ENCODE peak calls at places on chromosomes 12 and 14, in nine cellular contexts. X is PC-3, C is keratinocyte, D is HCT116, Z is astrocyte, A is endothelial cell of umbilical vein, U is H1, K is hepatocyte, M is K562. P is an unnamed sample. For H3K79me2, the result is how much of the 10 kb centered on the place peaks cover.

GRCh38 chr14:61178226-61179060 is 102.7 kb downstream of the TMEM30B start:
- DNase-seq in U (no peak), M (no peak), Z (peak), A (peak), X (peak), D (peak), K (peak), C (no peak), P (peak)

GRCh38 chr12:107133462-107133861 is 40.1 kb upstream of the CRY1 start:
- DNase-seq in U (no peak), M (no peak), A (no peak), X (peak), K (no peak), C (no peak), Z (no peak), D (no peak), P (no peak)

GRCh38 chr14:21191809-21192446 is 36.1 kb upstream of the OR5AU1 start:
- DNase-seq in Z (no peak), K (peak), U (peak), A (no peak), D (peak), C (no peak), M (peak), X (peak), P (peak)

GRCh38 chr14:92573761-92574498 is 60.3 kb downstream of the RIN3 start:
- DNase-seq in C (no peak), D (no peak), M (no peak), A (no peak), Z (no peak), U (no peak), K (no peak), X (no peak), P (no peak)

GRCh38 chr12:107610030-107610859 is 75.4 kb upstream of the PWP1 start:
- DNase-seq in K (peak), A (peak), Z (peak), M (peak), X (peak), C (no peak), D (no peak), U (peak), P (no peak)

GRCh38 chr12:41795066-41795465 is 349.6 kb downstream of the GXYLT1 start:
- DNase-seq in M (no peak), K (no peak), X (peak), U (no peak), C (no peak), A (peak), D (no peak), Z (peak), P (no peak)

GRCh38 chr12:49094104-49094948 is at the start of gene DHH:
- DNase-seq in A (peak), C (no peak), M (peak), K (peak), U (peak), Z (no peak), D (no peak), X (peak), P (peak)

GRCh38 chr14:50363734-50364113 is 33.0 kb downstream of the CDKL1 start:
- DNase-seq in X (no peak), Z (no peak), K (no peak), D (no peak), M (no peak), U (no peak), C (no peak), A (peak), P (no peak)

GRCh38 chr12:120737557-120738251 is 12.1 kb downstream of the ACADS start:
- DNase-seq in X (no peak), M (peak), Z (no peak), U (peak), A (no peak), K (no peak), C (no peak), D (no peak), P (peak)

GRCh38 chr14:69999246-69999645 is 120.0 kb downstream of the SMOC1 start:
- DNase-seq in Z (peak), D (no peak), K (peak), C (peak), U (no peak), X (peak), A (peak), M (no peak), P (no peak)

GRCh38 chr14:50762001-50762930 is 68.7 kb downstream of the NIN start:
- DNase-seq in A (no peak), U (no peak), C (no peak), Z (peak), X (peak), K (no peak), M (no peak), D (no peak), P (no peak)

GRCh38 chr14:29616922-29617321 is 310.7 kb downstream of the PRKD1 start:
- DNase-seq in A (no peak), M (no peak), X (no peak), D (no peak), Z (no peak), C (no peak), K (no peak), U (no peak), P (no peak)

GRCh38 chr12:13255792-13256704 is 59.5 kb downstream of the EMP1 start:
- DNase-seq in U (peak), D (peak), C (peak), Z (peak), A (peak), M (peak), K (peak), X (peak), P (peak)

GRCh38 chr12:112134731-112135130 is 9.4 kb downstream of the TRAFD1 start:
- DNase-seq in M (no peak), Z (no peak), X (no peak), A (no peak), K (no peak), C (no peak), D (no peak), U (no peak), P (no peak)

GRCh38 chr12:63223128-63223527 is 72.1 kb upstream of the AVPR1A start:
- DNase-seq in X (no peak), D (no peak), C (no peak), M (no peak), K (no peak), U (no peak), Z (no peak), A (no peak), P (no peak)

GRCh38 chr12:79194595-79194994 is 330.0 kb downstream of the SYT1 start:
- DNase-seq in A (no peak), U (no peak), Z (peak), X (peak), M (no peak), C (no peak), K (no peak), D (no peak), P (no peak)

GRCh38 chr12:124762791-124763593 is 100.7 kb downstream of the SCARB1 start:
- DNase-seq in M (no peak), C (no peak), X (no peak), U (no peak), K (no peak), A (no peak), D (no peak), Z (peak), P (no peak)

DNA sequence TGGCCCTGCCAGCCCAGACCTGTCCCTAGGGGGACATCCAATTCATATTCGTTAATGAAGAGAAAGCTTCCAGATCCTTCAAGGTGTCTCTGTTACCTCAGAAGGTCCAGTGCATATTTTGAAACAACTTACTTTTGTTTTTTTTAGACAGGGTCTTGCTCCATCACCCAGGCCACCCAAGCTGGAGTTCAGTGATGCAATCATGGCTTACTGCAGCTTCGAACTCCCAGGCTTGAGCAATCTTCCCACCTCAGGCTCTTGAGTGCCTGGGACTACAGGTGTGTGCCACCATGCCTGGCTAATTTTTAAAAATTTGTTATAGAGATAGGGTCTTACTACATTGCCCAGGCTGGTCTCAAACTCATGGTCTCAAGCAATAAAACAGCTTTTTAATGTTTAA is 48.4 kb downstream of the B4GALNT3 start:
- DNase-seq in X (no peak), C (no peak), U (no peak), Z (no peak), M (no peak), A (no peak), K (no peak), D (no peak), P (no peak)
- H3K4me2 ChIP-seq in X (no peak), C (no peak), U (no peak), Z (no peak), M (no peak), A (no peak), K (no peak), D (no peak), P (no peak)

DNA sequence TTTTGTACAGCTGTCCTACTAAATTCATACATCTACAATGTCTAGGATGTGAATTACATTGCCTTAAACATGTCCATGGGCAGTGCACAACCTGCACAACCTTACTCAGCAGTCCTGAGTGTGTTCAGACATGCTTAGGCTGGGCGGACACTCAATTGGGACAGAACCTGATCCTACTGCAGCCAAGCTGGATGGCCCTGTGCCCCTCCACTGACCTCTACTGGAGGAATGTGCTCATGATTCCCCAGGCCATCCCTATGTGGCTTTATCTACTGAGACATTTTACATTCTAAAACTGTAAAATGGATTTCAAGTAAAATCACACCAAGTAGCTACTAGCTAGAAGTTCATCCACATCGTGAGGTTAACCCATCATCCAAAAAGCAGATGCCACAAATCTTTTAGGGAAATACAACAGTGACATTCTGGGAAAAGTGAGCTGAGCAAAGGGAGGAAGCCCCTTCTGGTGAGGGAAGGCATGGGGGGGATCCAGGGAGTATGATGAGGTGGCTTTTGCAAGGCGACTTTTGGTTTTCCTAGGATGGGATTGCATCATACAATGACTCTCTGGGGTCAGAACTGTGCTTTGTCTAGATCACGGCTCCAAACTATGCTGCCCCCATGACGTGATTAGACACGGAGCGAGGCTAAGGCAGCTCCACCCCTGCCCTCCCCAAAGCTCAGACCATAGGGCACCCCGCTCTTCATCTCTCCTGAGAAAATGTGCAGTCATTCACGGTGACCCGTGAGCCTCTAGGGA is 911.7 kb upstream of the TMEM132C start:
- DNase-seq in M (peak), D (no peak), X (peak), Z (no peak), C (no peak), K (peak), U (peak), A (no peak), P (peak)
- TF ChIP-seq CTCF in M (peak), D (no peak), X (peak), Z (peak), C (peak), K (peak), U (peak), A (no peak), P (peak)

GRCh38 chr12:690466-690865 is 27.2 kb upstream of the NINJ2 start:
- DNase-seq in Z (no peak), A (peak), K (no peak), D (no peak), U (no peak), M (no peak), X (no peak), C (no peak), P (no peak)
- H3K79me2 ChIP-seq in Z (under half), A (under half), K (under half), D (under half), U (under half), M (under half), X (under half), C (under half), P (under half)

GRCh38 chr14:75837151-75837787 is 144.5 kb downstream of the TGFB3 start:
- DNase-seq in X (peak), Z (no peak), A (no peak), K (no peak), M (no peak), C (no peak), U (no peak), D (no peak), P (no peak)
- H3K4me2 ChIP-seq in X (no peak), Z (no peak), A (no peak), K (no peak), M (no peak), C (no peak), U (no peak), D (no peak), P (no peak)

DNA sequence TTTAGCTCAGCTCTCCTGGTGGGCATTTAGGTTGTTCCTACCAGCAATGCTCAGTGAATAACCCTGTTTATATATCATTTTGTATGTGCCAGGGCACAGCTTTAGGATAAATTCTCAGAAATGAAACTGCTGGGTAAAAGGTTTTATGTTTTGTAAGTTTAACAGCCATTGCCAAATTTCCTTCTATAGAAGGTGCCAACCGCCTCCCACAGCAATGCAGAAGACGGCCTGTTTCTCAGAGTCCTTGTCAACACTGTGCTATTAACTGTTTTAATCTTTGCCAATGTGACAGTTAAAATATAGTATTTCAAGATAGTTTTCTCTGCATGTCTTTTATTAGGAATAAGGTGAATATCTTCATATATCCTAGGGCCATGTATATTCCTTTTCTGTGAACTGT is 65.0 kb downstream of the PPP1R13B start:
- DNase-seq in M (no peak), A (no peak), C (no peak), K (no peak), Z (no peak), X (no peak), U (no peak), D (no peak), P (no peak)
- TF ChIP-seq CTCF in M (no peak), A (no peak), C (no peak), K (no peak), Z (no peak), X (no peak), U (no peak), D (no peak), P (no peak)

DNA sequence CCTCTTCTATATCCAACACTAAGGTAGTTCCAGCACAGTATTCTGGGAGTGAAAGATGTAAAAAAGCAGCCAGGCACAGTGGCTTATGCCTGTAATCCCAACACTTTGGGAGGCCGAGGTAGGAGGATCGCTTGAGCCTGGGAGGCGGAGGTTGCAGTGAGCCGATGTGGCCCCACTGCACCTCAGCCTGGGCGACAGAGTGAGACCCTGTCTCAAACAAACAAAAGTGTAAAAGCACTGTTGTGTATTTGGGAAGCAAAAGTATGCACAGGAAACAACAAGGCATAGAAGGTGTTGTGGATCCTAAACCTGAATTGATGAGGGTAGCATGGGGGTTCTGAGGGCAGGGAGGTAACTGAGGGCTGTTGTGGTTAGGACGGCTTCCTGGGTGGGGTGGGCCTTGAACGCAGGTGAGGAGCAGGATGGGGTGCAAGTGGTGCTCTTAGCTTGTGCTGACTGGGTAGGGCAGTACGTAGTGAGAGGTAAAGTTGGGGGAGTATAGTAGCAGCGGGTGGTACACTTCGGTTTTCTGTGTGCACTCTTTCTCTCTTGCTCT is 64.2 kb downstream of the RASSF3 start:
- DNase-seq in D (no peak), K (no peak), A (no peak), C (no peak), X (no peak), Z (no peak), M (no peak), U (no peak), P (no peak)
- H3K79me2 ChIP-seq in D (half or more), K (under half), A (half or more), C (under half), X (under half), Z (under half), M (half or more), U (half or more), P (under half)

P was measured in osteoblast.